ENCODE peak calls at places on chromosome 9, in five cellular contexts. N is osteocyte, G is natural killer cell, V is ascending aorta, U is AG09319. I is an unnamed sample.

GRCh38 chr9:82540175-82540574 is 522.8 kb downstream of the RASEF start:
- DNase-seq in N (no peak), G (no peak), V (no peak), U (no peak), I (peak)

GRCh38 chr9:438066-438465 is 223.4 kb downstream of the DOCK8 start:
- DNase-seq in N (no peak), G (no peak), V (no peak), U (peak), I (no peak)

GRCh38 chr9:12930906-12931305 is 156.1 kb downstream of the LURAP1L start:
- DNase-seq in N (no peak), G (no peak), V (no peak), U (no peak), I (no peak)

GRCh38 chr9:116900543-116900942 is 213.4 kb downstream of the TRIM32 start:
- DNase-seq in N (no peak), G (no peak), V (no peak), U (no peak), I (no peak)

GRCh38 chr9:19481971-19482404 is 73.2 kb downstream of the ACER2 start:
- DNase-seq in N (no peak), G (no peak), V (no peak), U (no peak), I (no peak)

GRCh38 chr9:34610434-34611206 is 1.3 kb downstream of the RPP25L start:
- DNase-seq in N (no peak), G (no peak), V (no peak), U (no peak), I (no peak)

GRCh38 chr9:136297766-136298735 is 5.8 kb downstream of the CCDC187 start:
- DNase-seq in N (no peak), G (no peak), V (no peak), U (no peak), I (no peak)

GRCh38 chr9:4353236-4353635 is 53.4 kb upstream of the GLIS3 start:
- DNase-seq in N (no peak), G (no peak), V (no peak), U (no peak), I (no peak)

GRCh38 chr9:127707766-127708165 is 978 bp downstream of the CFAP157 start:
- DNase-seq in N (no peak), G (no peak), V (no peak), U (no peak), I (no peak)
- TF ChIP-seq CTCF in N (no peak), G (no peak), V (no peak), U (no peak), I (no peak)

GRCh38 chr9:14400658-14400995 is 86.7 kb upstream of the NFIB start:
- DNase-seq in N (no peak), G (no peak), V (peak), U (peak), I (peak)
- TF ChIP-seq CTCF in N (peak), G (no peak), V (peak), U (peak), I (peak)

DNA sequence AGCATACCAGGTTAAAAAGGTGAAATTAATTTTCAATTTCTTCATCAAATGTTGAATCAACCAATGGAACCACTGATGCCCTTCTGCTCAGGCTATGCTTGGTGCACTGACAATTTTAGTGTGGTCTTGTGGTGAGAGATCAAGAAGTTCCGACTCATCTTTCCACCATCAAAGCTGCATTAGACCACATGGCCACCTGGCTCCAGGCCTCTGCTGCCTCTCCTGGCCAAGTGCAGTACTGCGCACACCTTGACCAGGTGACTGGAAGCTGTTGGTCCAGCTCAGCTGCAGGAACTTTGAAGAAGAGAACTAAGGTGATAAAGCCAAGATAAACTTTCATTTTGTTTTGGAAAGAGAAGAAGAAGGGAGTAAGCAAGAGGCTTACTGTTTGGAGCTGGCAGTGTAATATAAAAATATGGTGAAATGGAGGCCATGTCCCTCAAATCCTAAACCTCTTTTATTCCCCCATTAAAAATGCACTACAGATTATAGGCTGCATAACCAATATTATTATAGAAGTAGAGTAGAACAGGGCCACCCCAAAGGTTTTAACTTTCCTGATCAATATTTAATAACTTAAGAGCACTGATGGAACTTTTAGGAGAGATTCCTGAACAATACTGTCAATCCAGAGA is 315.5 kb upstream of the C9orf72 start:
- DNase-seq in N (no peak), G (no peak), V (no peak), U (no peak), I (no peak)
- TF ChIP-seq CTCF in N (peak), G (peak), V (peak), U (peak), I (peak)

DNA sequence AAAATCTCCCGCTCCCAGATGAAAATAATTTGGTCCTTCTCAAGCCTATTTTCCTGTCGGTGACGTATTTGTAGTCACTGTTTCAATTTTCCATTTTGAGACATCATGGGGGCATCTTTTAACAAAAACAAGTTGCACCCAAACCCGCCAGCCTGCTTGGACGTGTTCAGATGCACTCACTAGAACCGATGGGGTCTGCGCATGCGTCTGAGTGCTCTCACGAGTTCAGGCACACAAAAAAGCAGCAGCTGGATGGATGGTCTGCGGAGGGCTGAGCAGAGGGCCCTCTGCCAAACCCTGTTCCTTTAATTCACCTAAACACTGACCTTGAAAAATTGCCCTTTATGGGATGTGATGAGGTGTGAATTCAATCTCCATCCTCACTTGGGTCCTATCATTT is 252.0 kb downstream of the NFIB start:
- DNase-seq in N (no peak), G (no peak), V (no peak), U (no peak), I (no peak)
- TF ChIP-seq CTCF in N (no peak), G (no peak), V (no peak), U (no peak), I (no peak)

GRCh38 chr9:134168731-134169130 is 4.4 kb upstream of the RNU6ATAC start:
- DNase-seq in N (no peak), G (no peak), V (no peak), U (no peak), I (no peak)
- TF ChIP-seq CTCF in N (peak), G (no peak), V (no peak), U (no peak), I (no peak)

GRCh38 chr9:99015890-99016289 is 72.2 kb downstream of the COL15A1 start:
- DNase-seq in N (no peak), G (no peak), V (no peak), U (no peak), I (no peak)

GRCh38 chr9:99015448-99015847 is 71.7 kb downstream of the COL15A1 start:
- DNase-seq in N (no peak), G (no peak), V (no peak), U (no peak), I (no peak)

GRCh38 chr9:99013550-99013949 is 69.8 kb downstream of the COL15A1 start:
- DNase-seq in N (no peak), G (no peak), V (no peak), U (no peak), I (no peak)

GRCh38 chr9:99011161-99011709 is 67.5 kb downstream of the COL15A1 start:
- DNase-seq in N (no peak), G (no peak), V (no peak), U (no peak), I (no peak)

DNA sequence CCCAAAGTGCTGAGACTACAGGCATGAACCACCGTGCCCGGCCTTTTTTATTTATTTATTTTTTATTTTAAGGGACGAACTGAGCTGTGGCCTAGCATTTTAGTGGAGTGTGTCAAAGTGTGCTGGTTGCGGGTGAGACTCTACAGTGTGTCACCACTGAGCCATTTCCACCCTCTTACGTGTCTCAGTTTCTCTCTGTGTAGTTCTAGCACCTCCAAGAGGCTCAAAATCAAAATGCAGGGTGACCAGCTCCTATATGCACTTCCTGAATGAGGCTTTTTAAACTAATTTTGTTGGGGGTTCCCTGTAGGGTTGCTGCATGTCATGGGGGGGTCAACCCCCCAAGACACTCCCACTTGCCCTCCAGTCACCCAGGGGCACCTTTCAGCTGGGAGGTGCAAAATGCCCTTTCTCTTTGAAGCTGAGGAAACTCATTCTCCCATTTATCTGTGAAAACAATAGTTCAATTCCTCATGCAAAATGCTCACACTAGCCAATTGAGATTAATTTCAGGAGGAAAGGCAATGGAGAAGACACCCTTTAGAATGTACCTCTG is 69.3 kb downstream of the COL15A1 start:
- DNase-seq in N (no peak), G (no peak), V (peak), U (no peak), I (no peak)
- TF ChIP-seq CTCF in N (no peak), G (peak), V (peak), U (peak), I (peak)

DNA sequence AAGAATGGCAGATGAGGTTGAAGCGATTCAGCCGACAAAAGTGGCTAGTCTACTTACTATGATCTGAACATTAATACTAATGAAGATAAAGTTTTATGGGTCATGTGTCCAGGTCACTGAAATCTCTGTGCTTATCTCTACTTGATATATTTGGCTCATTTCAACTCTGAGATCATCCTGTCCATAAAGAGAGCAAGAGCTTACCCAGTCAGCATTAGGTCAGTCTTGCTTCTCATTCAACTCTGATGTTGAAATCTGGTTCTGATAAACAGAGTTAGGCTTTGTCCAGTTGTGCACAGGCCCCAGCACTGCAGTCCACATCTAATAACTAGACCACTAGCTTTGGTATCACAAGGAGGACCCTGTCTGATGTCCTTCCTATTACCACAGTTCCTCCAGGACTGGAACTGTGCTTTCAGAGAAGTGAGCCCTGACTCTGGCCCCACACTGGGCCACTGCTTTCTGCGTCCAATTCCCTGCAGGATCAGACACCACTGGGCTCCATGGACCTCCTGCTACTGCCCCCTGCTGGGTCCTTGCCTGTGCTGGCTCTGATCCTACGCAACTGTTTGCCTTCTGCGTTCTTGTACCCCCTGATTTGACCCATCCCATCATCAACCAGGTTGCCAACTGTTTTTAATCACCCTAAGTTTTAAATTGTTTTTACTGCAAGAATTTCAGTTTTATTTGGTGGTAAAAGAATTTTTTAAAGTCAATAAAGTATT is 23.7 kb upstream of the FAM120A start:
- DNase-seq in N (no peak), G (no peak), V (no peak), U (no peak), I (no peak)
- TF ChIP-seq CTCF in N (no peak), G (no peak), V (no peak), U (peak), I (no peak)

DNA sequence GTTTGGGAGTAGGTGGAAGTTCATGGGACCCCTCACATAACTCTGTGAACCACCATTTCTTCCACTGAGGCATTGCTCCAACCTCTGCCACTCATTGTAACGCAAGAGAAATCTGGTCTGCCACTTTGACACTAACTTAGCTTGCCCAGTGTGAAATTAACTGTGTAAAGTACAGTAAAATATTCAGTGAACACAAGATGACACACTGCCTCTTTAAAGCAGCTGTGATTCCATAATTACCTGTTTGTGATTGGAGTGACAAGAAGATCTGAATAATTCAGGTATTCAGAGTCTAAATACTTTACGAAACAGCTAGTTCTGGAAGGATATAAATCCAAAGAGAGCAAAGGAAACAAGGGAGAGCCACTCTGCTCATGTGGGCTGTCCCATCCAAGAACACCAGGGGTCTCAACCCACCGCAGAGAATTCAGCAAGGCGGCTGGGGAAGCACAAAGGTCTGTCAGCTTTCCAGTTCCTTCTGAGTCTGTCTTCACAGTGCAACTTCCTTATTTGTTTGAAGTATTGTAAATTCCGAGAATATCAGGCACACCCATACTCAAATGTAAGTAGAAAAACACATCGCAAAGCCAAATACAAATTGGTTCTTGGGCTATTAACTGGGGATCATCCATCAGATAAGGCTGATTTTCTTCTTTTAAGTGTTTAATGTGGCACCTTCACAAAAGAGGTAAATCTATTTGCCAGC is 86.9 kb downstream of the GNAQ start:
- DNase-seq in N (no peak), G (no peak), V (no peak), U (no peak), I (no peak)
- TF ChIP-seq CTCF in N (peak), G (no peak), V (no peak), U (no peak), I (no peak)

GRCh38 chr9:18061332-18061731 is 412.6 kb upstream of the ADAMTSL1 start:
- DNase-seq in N (no peak), G (no peak), V (no peak), U (no peak), I (no peak)

GRCh38 chr9:18059447-18059846 is 414.5 kb upstream of the ADAMTSL1 start:
- DNase-seq in N (no peak), G (no peak), V (no peak), U (no peak), I (no peak)

GRCh38 chr9:18061856-18062255 is 412.1 kb upstream of the ADAMTSL1 start:
- DNase-seq in N (no peak), G (no peak), V (no peak), U (no peak), I (no peak)

GRCh38 chr9:18059043-18059442 is 414.9 kb upstream of the ADAMTSL1 start:
- DNase-seq in N (no peak), G (no peak), V (no peak), U (no peak), I (no peak)

GRCh38 chr9:18060304-18060934 is 413.5 kb upstream of the ADAMTSL1 start:
- DNase-seq in N (no peak), G (no peak), V (no peak), U (no peak), I (no peak)
- TF ChIP-seq CTCF in N (peak), G (no peak), V (peak), U (no peak), I (no peak)

DNA sequence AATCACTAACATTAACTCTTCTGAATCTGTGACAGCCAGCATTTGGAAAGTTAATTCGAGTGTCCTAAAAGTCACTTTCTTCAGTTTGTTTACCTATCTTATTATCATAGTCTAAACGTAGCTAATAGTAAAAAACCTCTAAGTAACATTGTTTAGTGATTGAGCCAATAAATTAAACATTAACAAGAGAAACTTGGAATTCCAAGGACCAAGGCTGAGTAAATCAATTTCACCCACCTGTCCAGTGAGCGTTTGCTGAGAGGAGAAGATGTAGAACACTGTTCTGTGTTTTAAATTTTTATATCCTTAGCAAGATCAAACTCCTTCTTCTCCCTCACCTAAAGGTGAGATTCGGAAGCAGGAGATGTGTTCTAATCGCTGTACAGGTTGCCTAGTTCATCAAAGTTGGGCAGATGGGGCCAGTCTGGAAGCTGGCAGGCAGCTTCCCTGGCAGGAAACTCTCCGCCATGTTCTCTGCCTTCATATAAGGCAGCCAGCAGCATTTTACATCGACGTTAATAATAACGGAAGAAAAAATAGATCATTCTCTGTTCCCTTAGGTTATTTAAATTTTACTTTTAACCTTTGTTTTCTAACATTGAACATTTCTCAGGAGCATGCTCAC is 89.2 kb downstream of the DAPK1 start:
- DNase-seq in N (no peak), G (no peak), V (no peak), U (no peak), I (no peak)
- TF ChIP-seq CTCF in N (no peak), G (no peak), V (no peak), U (no peak), I (no peak)